ENCODE peak calls at places on chromosomes 1 and 21, in four cellular contexts. L is tibial nerve, K is spleen, N is esophagus squamous epithelium. Q is an unnamed sample. For H3K4me1, the result is how much of the 10 kb centered on the place peaks cover.

GRCh38 chr21:34986561-34987533 is 62.3 kb downstream of the RUNX1 start:
- DNase-seq in L (no peak), K (no peak), N (no peak), Q (no peak)

GRCh38 chr1:39407496-39407888 is 83.9 kb upstream of the BMP8A start:
- DNase-seq in L (no peak), K (no peak), N (no peak), Q (no peak)

GRCh38 chr1:243325305-243325890 is 69.6 kb downstream of the SDCCAG8 start:
- DNase-seq in L (no peak), K (no peak), N (no peak), Q (no peak)

GRCh38 chr1:160096491-160097116 is 1.8 kb downstream of the IGSF8 start:
- DNase-seq in L (no peak), K (peak), N (no peak), Q (peak)

GRCh38 chr1:33047839-33048305 is 11.2 kb upstream of the AK2 start:
- DNase-seq in L (no peak), K (no peak), N (no peak), Q (no peak)

GRCh38 chr1:57424231-57425027 is 569 bp upstream of the DAB1 start:
- DNase-seq in L (no peak), K (no peak), N (no peak), Q (peak)

GRCh38 chr1:83822206-83822605 is 176.7 kb downstream of the TTLL7 start:
- DNase-seq in L (no peak), K (no peak), N (no peak), Q (no peak)

GRCh38 chr1:108877324-108877812 is 583 bp downstream of the GPSM2 start:
- DNase-seq in L (no peak), K (no peak), N (no peak), Q (no peak)

DNA sequence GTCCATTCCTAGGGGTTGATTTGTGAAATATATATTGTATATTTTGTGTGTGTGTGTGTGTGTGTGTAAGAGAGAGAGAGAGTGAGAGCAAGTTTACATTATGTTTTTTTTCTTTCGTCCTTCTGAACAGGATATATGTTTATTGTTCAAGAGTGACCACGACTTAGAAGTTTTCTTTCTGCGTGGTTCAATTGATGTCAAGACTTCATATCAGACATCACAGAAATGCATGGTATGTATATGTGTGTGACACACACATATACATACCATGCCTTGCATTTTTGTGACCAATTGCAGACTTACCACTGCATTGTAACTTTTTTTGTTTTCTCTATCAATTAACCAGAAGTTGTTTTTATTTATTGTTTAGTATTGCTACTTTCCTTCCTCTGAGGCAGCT is 2.5 kb downstream of the RASAL2 start:
- DNase-seq in L (no peak), K (no peak), N (no peak), Q (no peak)
- H3K4me3 ChIP-seq in L (peak), K (peak), N (peak), Q (no peak)

GRCh38 chr21:45919593-45919992 is 62.0 kb upstream of the COL6A1 start:
- DNase-seq in L (no peak), K (peak), N (no peak), Q (peak)
- H3K4me1 ChIP-seq in L (under half), K (under half), N (under half), Q (under half)

GRCh38 chr1:1782399-1783221 is 4.3 kb upstream of the NADK start:
- DNase-seq in L (peak), K (peak), N (no peak), Q (peak)
- TF ChIP-seq POLR2A in L (no peak), K (no peak), N (peak), Q (no peak)

DNA sequence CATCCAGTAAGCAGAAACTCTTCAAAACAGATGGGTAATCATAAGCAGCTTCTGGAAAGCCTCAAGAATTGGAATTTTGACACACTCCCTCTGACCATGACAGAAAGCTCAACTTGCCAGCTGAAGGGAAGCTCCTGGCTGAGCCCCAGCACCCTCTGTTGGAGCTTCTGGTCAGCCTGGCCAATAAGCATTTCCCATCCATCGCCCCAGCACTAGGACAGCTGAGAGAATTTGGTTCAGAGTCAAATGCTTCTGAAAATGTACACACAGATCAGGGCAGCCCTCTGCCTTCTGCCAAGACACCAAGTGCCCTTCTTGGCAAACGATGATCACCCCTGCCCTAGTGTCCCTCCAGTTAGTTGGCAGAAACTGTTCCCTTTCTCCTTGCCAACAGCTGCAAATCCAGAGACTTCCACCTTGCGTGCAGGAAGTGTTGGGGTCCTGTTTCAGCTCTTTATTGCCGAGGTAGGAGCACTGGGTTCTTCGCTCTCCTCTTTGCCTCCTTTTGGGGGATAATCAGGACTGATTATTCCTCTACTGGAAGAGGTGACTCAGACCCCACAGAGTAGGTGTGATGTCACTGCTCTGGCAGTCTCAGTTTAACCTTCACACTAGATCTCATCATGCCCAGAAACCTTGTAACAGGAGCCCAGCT is 11.9 kb downstream of the PIGV start:
- DNase-seq in L (no peak), K (no peak), N (no peak), Q (peak)
- H3K4me3 ChIP-seq in L (no peak), K (no peak), N (peak), Q (no peak)